ENCODE peak calls at places on chromosome 12, in five cellular contexts. P is ovary, L is A549, T is HepG2, Y is tibial nerve. G is an unnamed sample.

GRCh38 chr12:102955926-102956737 is 1.3 kb upstream of the ASCL1 start:
- DNase-seq in P (no peak), L (no peak), T (no peak), Y (no peak), G (no peak)

GRCh38 chr12:779745-780734 is 27.7 kb downstream of the WNK1 start:
- DNase-seq in P (no peak), L (peak; percentile 35), T (peak; percentile 41), Y (no peak), G (no peak)

GRCh38 chr12:46370792-46371717 is 1.5 kb downstream of the SLC38A2 start:
- DNase-seq in P (peak; percentile 93), L (peak; percentile 84), T (peak; percentile 75), Y (peak; percentile 88), G (peak; percentile 94)

GRCh38 chr12:40953076-40953475 is 235.0 kb upstream of the PDZRN4 start:
- DNase-seq in P (no peak), L (no peak), T (no peak), Y (no peak), G (no peak)

GRCh38 chr12:107597695-107598410 is 87.7 kb upstream of the PWP1 start:
- DNase-seq in P (no peak), L (no peak), T (peak; percentile 24), Y (no peak), G (no peak)

GRCh38 chr12:42372154-42372791 is 46.3 kb downstream of the PPHLN1 start:
- DNase-seq in P (no peak), L (peak; percentile 34), T (peak; percentile 58), Y (peak; percentile 58), G (no peak)

GRCh38 chr12:109489955-109490565 is 12.6 kb downstream of the UBE3B start:
- DNase-seq in P (no peak), L (no peak), T (no peak), Y (no peak), G (no peak)

GRCh38 chr12:94990222-94990621 is 13.3 kb downstream of the NDUFA12 start:
- DNase-seq in P (no peak), L (no peak), T (no peak), Y (no peak), G (no peak)

GRCh38 chr12:118498171-118498570 is 121.8 kb downstream of the SUDS3 start:
- DNase-seq in P (no peak), L (no peak), T (no peak), Y (no peak), G (no peak)

GRCh38 chr12:108048686-108049085 is 80.4 kb upstream of the WSCD2 start:
- DNase-seq in P (no peak), L (no peak), T (no peak), Y (no peak), G (no peak)

GRCh38 chr12:128190614-128191013 is 76.4 kb upstream of the TMEM132C start:
- DNase-seq in P (no peak), L (no peak), T (no peak), Y (no peak), G (no peak)

GRCh38 chr12:60441577-60441976 is 845.7 kb downstream of the SLC16A7 start:
- DNase-seq in P (no peak), L (no peak), T (no peak), Y (no peak), G (no peak)

GRCh38 chr12:118055144-118055557 is 5.8 kb downstream of the WSB2 start:
- DNase-seq in P (no peak), L (peak; percentile 39), T (peak; percentile 68), Y (peak; percentile 29), G (no peak)

GRCh38 chr12:62194616-62195015 is 65.6 kb upstream of the USP15 start:
- DNase-seq in P (no peak), L (no peak), T (no peak), Y (no peak), G (no peak)

GRCh38 chr12:130456375-130457199 is 118.9 kb downstream of the PIWIL1 start:
- DNase-seq in P (no peak), L (no peak), T (no peak), Y (no peak), G (no peak)

GRCh38 chr12:29707846-29708245 is 75.9 kb downstream of the TMTC1 start:
- DNase-seq in P (no peak), L (no peak), T (no peak), Y (no peak), G (no peak)

GRCh38 chr12:128644664-128645296 is 179.0 kb downstream of the SLC15A4 start:
- DNase-seq in P (no peak), L (peak; percentile 19), T (peak; percentile 3), Y (peak; percentile 9), G (no peak)

GRCh38 chr12:106141452-106141851 is 2.7 kb upstream of the NUAK1 start:
- DNase-seq in P (no peak), L (no peak), T (no peak), Y (no peak), G (no peak)

GRCh38 chr12:119869720-119870119 is 7.4 kb downstream of the CIT start:
- DNase-seq in P (no peak), L (peak; percentile 36), T (no peak), Y (no peak), G (peak; percentile 64)

GRCh38 chr12:48356041-48356768 is 5.5 kb upstream of the ZNF641 start:
- DNase-seq in P (no peak), L (peak; percentile 31), T (peak; percentile 58), Y (no peak), G (no peak)

GRCh38 chr12:47272412-47273190 is 192.8 kb upstream of the AMIGO2 start:
- DNase-seq in P (no peak), L (no peak), T (no peak), Y (no peak), G (no peak)

GRCh38 chr12:108702534-108702933 is 28.8 kb downstream of the CORO1C start:
- DNase-seq in P (no peak), L (no peak), T (no peak), Y (no peak), G (no peak)

GRCh38 chr12:77575376-77575775 is 255.3 kb upstream of the NAV3 start:
- DNase-seq in P (no peak), L (no peak), T (no peak), Y (no peak), G (no peak)

GRCh38 chr12:83664650-83665049 is 977.9 kb downstream of the TMTC2 start:
- DNase-seq in P (no peak), L (no peak), T (no peak), Y (no peak), G (no peak)

GRCh38 chr12:57209916-57210315 is 6.7 kb upstream of the NXPH4 start:
- DNase-seq in P (no peak), L (no peak), T (no peak), Y (no peak), G (no peak)

GRCh38 chr12:93107943-93108342 is 178.8 kb upstream of the EEA1 start:
- DNase-seq in P (no peak), L (no peak), T (no peak), Y (no peak), G (no peak)

GRCh38 chr12:89087876-89088275 is 264.4 kb downstream of the DUSP6 start:
- DNase-seq in P (no peak), L (no peak), T (no peak), Y (no peak), G (no peak)

GRCh38 chr12:2273288-2273687 is 220.5 kb downstream of the CACNA1C start:
- DNase-seq in P (no peak), L (no peak), T (no peak), Y (no peak), G (no peak)

GRCh38 chr12:117686911-117687377 is 281.8 kb downstream of the KSR2 start:
- DNase-seq in P (no peak), L (peak; percentile 88), T (peak; percentile 35), Y (peak; percentile 43), G (peak; percentile 83)

GRCh38 chr12:106109168-106109910 is 29.4 kb downstream of the NUAK1 start:
- DNase-seq in P (no peak), L (no peak), T (no peak), Y (no peak), G (no peak)

GRCh38 chr12:49489154-49489553 is 49.7 kb upstream of the KCNH3 start:
- DNase-seq in P (no peak), L (no peak), T (no peak), Y (no peak), G (no peak)

GRCh38 chr12:32309811-32310755 is 89.3 kb upstream of the FGD4 start:
- DNase-seq in P (no peak), L (no peak), T (no peak), Y (no peak), G (no peak)

GRCh38 chr12:52469853-52470252 is 3.8 kb downstream of the KRT6C start:
- DNase-seq in P (no peak), L (no peak), T (no peak), Y (no peak), G (no peak)
- H3K4me3 ChIP-seq in P (no peak overlapping the region), L (no peak overlapping the region), T (no peak overlapping the region), Y (no peak overlapping the region), G (no peak overlapping the region)

DNA sequence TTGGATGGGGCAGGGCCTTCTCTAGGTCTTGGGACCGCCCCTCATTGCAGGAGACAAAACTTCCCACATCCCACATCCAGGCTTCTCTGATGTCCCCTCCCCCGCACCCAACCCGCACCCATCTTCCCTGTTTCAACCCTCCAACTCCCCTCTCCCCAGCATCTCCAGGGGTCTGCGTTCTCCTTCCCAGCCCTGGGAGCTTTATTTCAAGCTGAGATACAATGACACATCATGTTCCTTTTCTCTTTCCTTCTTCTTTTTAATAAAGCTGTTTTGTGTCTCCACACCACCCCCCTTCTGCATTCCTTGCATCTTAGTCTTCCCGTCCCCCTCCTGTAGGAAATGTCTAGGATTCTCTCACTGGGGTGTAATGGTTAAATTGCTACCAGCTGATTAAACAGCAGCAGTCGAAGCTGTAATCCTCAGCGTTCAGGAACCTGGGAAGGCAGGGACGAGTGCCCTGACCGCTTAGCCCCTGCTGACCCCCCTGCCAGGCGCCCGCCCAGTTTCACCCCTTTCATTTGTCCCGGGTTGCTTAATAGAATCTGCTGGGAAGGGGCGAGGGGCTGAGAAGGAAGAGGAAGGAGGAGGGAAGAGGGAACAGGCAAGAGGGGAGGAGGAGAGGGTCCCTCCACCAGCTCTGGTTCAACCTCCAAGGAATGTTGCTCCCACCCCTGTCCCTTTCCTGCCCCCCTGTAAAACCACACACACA is 104.4 kb upstream of the MED13L start:
- DNase-seq in P (peak; percentile 26), L (peak; percentile 87), T (no peak), Y (no peak), G (no peak)
- TF ChIP-seq EP300 in P (no peak), L (peak; percentile 81), T (no peak), Y (no peak), G (no peak)

DNA sequence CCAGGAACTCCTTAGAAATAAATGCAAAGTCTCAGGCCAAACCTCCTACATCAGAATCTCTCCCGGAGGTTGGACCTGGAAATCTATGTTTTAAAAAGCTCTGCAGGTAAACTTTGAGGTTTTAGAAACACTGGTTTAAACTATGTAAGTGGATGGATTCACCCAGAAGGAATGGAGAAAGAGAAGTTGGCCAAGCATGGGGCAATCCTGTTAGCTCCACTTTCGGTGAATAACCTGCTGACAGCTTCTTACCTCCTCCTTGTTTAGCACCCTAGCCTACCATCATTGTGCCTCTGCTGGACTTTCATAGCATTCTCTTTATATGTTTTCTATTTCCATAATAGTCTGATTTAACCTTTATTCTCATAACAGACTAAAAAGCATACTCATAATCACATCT is 3.0 kb upstream of the ARHGDIB start:
- DNase-seq in P (no peak), L (no peak), T (no peak), Y (no peak), G (no peak)
- H3K4me3 ChIP-seq in P (no peak overlapping the region), L (no peak overlapping the region), T (no peak overlapping the region), Y (no peak overlapping the region), G (no peak overlapping the region)

DNA sequence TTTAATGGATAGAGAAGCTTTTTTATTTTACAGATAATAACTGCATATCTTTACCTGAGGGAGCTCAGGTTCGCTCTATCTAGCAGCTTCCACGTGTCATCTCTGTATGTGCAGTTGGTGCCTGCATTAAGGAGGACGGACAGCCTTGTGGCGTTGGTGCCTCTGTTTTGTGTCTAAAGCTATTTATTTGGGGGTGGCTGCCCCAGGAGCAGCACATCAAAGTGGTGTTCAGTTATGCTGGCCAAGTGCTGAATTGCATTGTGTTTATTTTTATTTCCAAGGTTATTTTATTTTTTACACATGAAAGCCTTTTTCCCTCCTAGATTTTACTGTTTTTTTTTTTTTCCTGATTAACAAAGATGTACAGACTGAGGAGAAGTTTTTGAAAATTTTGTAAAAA is 59.7 kb downstream of the RASSF3 start:
- DNase-seq in P (no peak), L (no peak), T (no peak), Y (no peak), G (no peak)
- TF ChIP-seq EP300 in P (no peak), L (no peak), T (no peak), Y (no peak), G (no peak)

G was measured in suprapubic skin.